ENCODE peak calls at places on chromosomes 5 and 9, in six cellular contexts. K is lower lobe of right lung, Z is upper lobe of right lung, L is bronchial epithelial cell, J is progenitor cell of endocrine pancreas, R is astrocyte of the spinal cord. Y is an unnamed sample.

GRCh38 chr5:74179183-74179582 is 461.3 kb downstream of the ENC1 start:
- DNase-seq in K (no peak), Z (no peak), L (peak), J (no peak), R (peak), Y (no peak)

GRCh38 chr5:96961053-96961452 is 25.2 kb downstream of the LNPEP start:
- DNase-seq in K (no peak), Z (no peak), L (no peak), J (no peak), R (no peak), Y (no peak)

GRCh38 chr9:72982161-72982799 is 29.4 kb upstream of the ALDH1A1 start:
- DNase-seq in K (no peak), Z (no peak), L (peak), J (no peak), R (no peak), Y (no peak)

GRCh38 chr9:133263557-133263956 is 11.4 kb downstream of the ABO start:
- DNase-seq in K (no peak), Z (no peak), L (no peak), J (no peak), R (no peak), Y (no peak)

GRCh38 chr5:57698785-57699184 is 216.2 kb upstream of the ACTBL2 start:
- DNase-seq in K (no peak), Z (no peak), L (peak), J (no peak), R (no peak), Y (no peak)

GRCh38 chr5:7850533-7851239 is at the start of gene CFAP90:
- DNase-seq in K (peak), Z (peak), L (no peak), J (peak), R (peak), Y (peak)

GRCh38 chr9:135247174-135247930 is 159.9 kb downstream of the OLFM1 start:
- DNase-seq in K (peak), Z (peak), L (no peak), J (no peak), R (no peak), Y (peak)

GRCh38 chr5:161420526-161420925 is 126.0 kb downstream of the GABRB2 start:
- DNase-seq in K (no peak), Z (no peak), L (no peak), J (no peak), R (no peak), Y (no peak)

GRCh38 chr5:93746406-93747056 is 5.1 kb upstream of the POU5F2 start:
- DNase-seq in K (no peak), Z (no peak), L (peak), J (no peak), R (peak), Y (no peak)

GRCh38 chr9:105647595-105648349 is 14.5 kb upstream of the TAL2 start:
- DNase-seq in K (no peak), Z (no peak), L (peak), J (no peak), R (no peak), Y (no peak)

GRCh38 chr5:94113-94892 is 2.3 kb downstream of the PLEKHG4B start:
- DNase-seq in K (no peak), Z (no peak), L (no peak), J (no peak), R (no peak), Y (no peak)

GRCh38 chr9:98255578-98256296 is at the start of gene TBC1D2:
- DNase-seq in K (peak), Z (peak), L (peak), J (peak), R (peak), Y (peak)
- TF ChIP-seq CTCF in K (peak), Z (peak), L (peak), J (peak), R (peak), Y (peak)

DNA sequence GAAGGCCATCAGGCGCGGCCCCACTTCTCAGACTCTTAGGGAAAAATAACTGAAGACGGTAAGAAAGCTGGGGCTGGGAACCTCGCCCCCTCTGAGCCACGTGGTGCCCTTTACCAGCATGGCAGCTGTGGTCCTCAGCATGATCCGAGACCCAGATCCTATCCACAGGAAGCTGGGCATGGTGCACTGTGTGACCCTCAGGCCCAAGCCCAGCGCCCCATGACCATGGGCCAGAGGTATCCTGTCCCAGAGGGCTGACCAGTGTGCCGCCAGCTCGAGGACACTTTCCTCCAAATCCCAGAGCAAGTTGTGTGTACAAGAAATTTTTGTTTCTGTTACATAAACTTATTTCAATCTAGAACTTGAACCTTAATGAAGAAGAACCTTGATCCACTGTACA is 28.1 kb downstream of the TERT start:
- DNase-seq in K (no peak), Z (no peak), L (no peak), J (no peak), R (no peak), Y (no peak)
- TF ChIP-seq CTCF in K (no peak), Z (no peak), L (no peak), J (no peak), R (no peak), Y (no peak)

DNA sequence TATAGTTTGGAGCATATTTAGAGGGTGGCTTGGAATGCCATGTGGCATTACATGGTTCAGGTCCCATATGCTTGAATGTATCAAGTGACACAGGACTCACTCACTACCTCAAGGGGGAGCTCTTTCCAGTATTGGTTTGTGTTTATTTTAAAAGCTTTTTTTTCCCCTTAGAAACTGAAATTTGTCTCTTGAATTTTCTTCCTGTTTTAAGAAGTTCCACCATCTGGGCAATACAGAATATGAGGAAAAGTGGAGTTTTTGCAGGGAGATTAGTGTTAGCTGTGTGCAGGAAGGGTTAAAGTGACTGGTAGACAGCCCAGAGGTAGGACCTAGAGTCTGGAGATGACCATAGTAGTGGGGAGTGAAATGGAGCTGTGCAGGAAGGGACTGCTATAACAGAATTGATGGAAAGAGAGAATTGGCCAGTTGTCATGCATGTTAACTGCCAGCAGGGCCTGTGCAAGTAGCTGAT is 36.6 kb downstream of the CTNNA1 start:
- DNase-seq in K (no peak), Z (no peak), L (peak), J (no peak), R (peak), Y (no peak)
- TF ChIP-seq CTCF in K (peak), Z (peak), L (peak), J (peak), R (peak), Y (peak)

GRCh38 chr9:10045598-10045997 is 567.2 kb downstream of the PTPRD start:
- DNase-seq in K (no peak), Z (no peak), L (peak), J (no peak), R (peak), Y (no peak)
- TF ChIP-seq CTCF in K (no peak), Z (peak), L (peak), J (peak), R (peak), Y (peak)

GRCh38 chr5:98694902-98695301 is 78.6 kb upstream of the RGMB start:
- DNase-seq in K (no peak), Z (no peak), L (no peak), J (no peak), R (no peak), Y (no peak)

GRCh38 chr5:98700730-98701129 is 72.7 kb upstream of the RGMB start:
- DNase-seq in K (no peak), Z (no peak), L (peak), J (no peak), R (peak), Y (no peak)

DNA sequence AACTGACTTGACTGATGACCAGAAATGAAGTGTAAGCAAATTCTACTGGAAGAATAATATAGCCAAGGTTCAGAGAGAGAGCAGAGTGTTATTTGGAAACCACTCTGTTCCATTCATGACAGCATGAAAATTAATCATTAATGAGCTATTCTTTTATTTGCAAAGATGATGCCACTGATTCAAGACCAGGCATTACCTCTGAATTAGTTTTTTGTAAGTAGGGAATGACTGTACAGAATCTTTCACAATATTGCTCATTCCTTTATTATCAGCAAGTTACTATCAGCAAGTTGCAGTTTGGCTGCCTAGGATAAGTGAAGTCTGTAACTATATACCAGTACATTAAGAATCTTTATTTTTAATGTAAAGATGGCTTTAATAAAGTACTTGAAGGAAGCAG is 75.1 kb upstream of the RGMB start:
- DNase-seq in K (no peak), Z (no peak), L (peak), J (no peak), R (no peak), Y (no peak)
- TF ChIP-seq CTCF in K (no peak), Z (no peak), L (no peak), J (no peak), R (no peak), Y (no peak)

DNA sequence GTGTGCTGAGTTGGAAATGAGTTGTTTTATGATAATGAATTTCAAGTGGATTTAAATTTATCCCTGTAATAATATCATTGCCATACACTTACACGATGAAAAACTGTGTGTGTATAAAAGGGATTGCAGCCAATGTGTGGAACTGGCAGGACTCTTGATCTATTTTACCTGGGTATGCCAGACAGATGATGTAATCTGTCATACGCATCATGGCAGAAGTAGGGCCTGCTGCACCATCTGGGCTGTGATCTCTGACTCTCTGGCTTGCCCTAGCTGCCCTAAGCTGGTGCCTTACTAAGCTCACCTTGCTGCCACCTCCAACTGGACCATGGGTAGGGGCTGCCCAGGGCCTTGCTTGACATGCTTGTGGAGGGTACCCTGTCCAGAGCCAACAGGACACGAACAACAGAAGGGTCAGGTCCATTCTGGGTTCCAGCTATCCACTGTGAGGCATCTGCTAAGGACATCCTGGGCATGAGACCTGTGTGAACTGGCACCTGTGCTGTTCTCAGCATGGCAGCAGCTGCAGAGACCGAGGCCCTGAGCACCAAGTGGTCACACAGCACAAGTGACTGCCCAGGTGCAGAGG is 184.2 kb downstream of the FSTL4 start:
- DNase-seq in K (no peak), Z (no peak), L (no peak), J (no peak), R (no peak), Y (no peak)
- TF ChIP-seq CTCF in K (no peak), Z (no peak), L (no peak), J (no peak), R (no peak), Y (no peak)

GRCh38 chr5:55692106-55692417 is 20.1 kb downstream of the SLC38A9 start:
- DNase-seq in K (no peak), Z (no peak), L (no peak), J (no peak), R (no peak), Y (no peak)

GRCh38 chr5:55694152-55694830 is 17.8 kb downstream of the SLC38A9 start:
- DNase-seq in K (no peak), Z (no peak), L (peak), J (no peak), R (peak), Y (no peak)

GRCh38 chr5:55692509-55692908 is 19.6 kb downstream of the SLC38A9 start:
- DNase-seq in K (no peak), Z (no peak), L (no peak), J (no peak), R (no peak), Y (no peak)

GRCh38 chr5:55691265-55692105 is 20.6 kb downstream of the SLC38A9 start:
- DNase-seq in K (no peak), Z (no peak), L (peak), J (no peak), R (peak), Y (no peak)
- TF ChIP-seq CTCF in K (peak), Z (peak), L (peak), J (peak), R (peak), Y (peak)

GRCh38 chr9:23841304-23841703 is 15.3 kb upstream of the ELAVL2 start:
- DNase-seq in K (no peak), Z (no peak), L (no peak), J (no peak), R (no peak), Y (no peak)

GRCh38 chr9:23842531-23843129 is 16.6 kb upstream of the ELAVL2 start:
- DNase-seq in K (no peak), Z (no peak), L (no peak), J (no peak), R (no peak), Y (no peak)
- TF ChIP-seq CTCF in K (no peak), Z (no peak), L (no peak), J (peak), R (peak), Y (no peak)